ENCODE peak calls at places on chromosomes 2 and 18, in four cellular contexts. One of them, this sample, is unnamed.

GRCh38 chr2:164328310-164328709 is 293.0 kb downstream of the GRB14 start:
- DNase-seq in T-helper 22 cell: no peak
- DNase-seq in AG20443: no peak
- DNase-seq in MV-4-11: no peak
- DNase-seq in this sample: no peak

GRCh38 chr2:156708051-156708450 is 271.9 kb downstream of the GPD2 start:
- DNase-seq in T-helper 22 cell: no peak
- DNase-seq in AG20443: no peak
- DNase-seq in MV-4-11: no peak
- DNase-seq in this sample: no peak

GRCh38 chr2:17660219-17660618 is 93.4 kb downstream of the SMC6 start:
- DNase-seq in T-helper 22 cell: no peak
- DNase-seq in AG20443: no peak
- DNase-seq in MV-4-11: no peak
- DNase-seq in this sample: no peak

GRCh38 chr2:38875227-38875575 is 533 bp downstream of the DHX57 start:
- DNase-seq in T-helper 22 cell: no peak
- DNase-seq in AG20443: no peak
- DNase-seq in MV-4-11: no peak
- DNase-seq in this sample: no peak

GRCh38 chr2:196703660-196704209 is 64.2 kb downstream of the CCDC150 start:
- DNase-seq in T-helper 22 cell: no peak
- DNase-seq in AG20443: peak; percentile 18
- DNase-seq in MV-4-11: no peak
- DNase-seq in this sample: no peak

GRCh38 chr2:190948671-190949070 is 65.3 kb downstream of the STAT1 start:
- DNase-seq in T-helper 22 cell: no peak
- DNase-seq in AG20443: peak; percentile 25
- DNase-seq in MV-4-11: no peak
- DNase-seq in this sample: no peak

GRCh38 chr18:49247786-49248185 is 212.7 kb downstream of the DYM start:
- DNase-seq in T-helper 22 cell: no peak
- DNase-seq in AG20443: peak; percentile 28
- DNase-seq in MV-4-11: no peak
- DNase-seq in this sample: no peak

GRCh38 chr2:8609357-8609804 is 72.5 kb upstream of the ID2 start:
- DNase-seq in T-helper 22 cell: no peak
- DNase-seq in AG20443: no peak
- DNase-seq in MV-4-11: no peak
- DNase-seq in this sample: no peak

GRCh38 chr2:84958135-84959044 is 12.6 kb upstream of the KCMF1 start:
- DNase-seq in T-helper 22 cell: no peak
- DNase-seq in AG20443: peak; percentile 84
- DNase-seq in MV-4-11: no peak
- DNase-seq in this sample: no peak